ENCODE peak calls at places on chromosome 7, in nine cellular contexts. F, W, P, S, N, O, C, B and I are unnamed samples.

GRCh38 chr7:145696071-145696470 is 420.5 kb upstream of the CNTNAP2 start:
- DNase-seq in S (no peak), F (no peak), P (no peak), W (no peak), N (no peak), O (no peak), B (no peak), C (no peak), I (no peak)

GRCh38 chr7:34080513-34080912 is 175.2 kb downstream of the BMPER start:
- DNase-seq in N (no peak), W (no peak), F (no peak), C (peak; percentile 75), S (peak; percentile 53), O (peak; percentile 88), B (no peak), P (peak; percentile 48), I (no peak)

GRCh38 chr7:18345641-18346234 is 149.8 kb upstream of the HDAC9 start:
- DNase-seq in W (peak; percentile 49), S (peak; percentile 36), O (peak; percentile 69), N (peak; percentile 35), C (peak; percentile 6), B (peak; percentile 68), P (peak; percentile 46), F (peak; percentile 46), I (peak; percentile 79)

GRCh38 chr7:124779194-124779593 is 13.6 kb upstream of the GPR37 start:
- DNase-seq in N (peak; percentile 9), B (no peak), O (no peak), S (peak; percentile 6), C (no peak), W (no peak), F (no peak), P (no peak), I (no peak)

GRCh38 chr7:123401295-123401694 is 133.1 kb downstream of the IQUB start:
- DNase-seq in B (no peak), O (no peak), N (no peak), S (no peak), P (no peak), C (no peak), F (peak; percentile 8), W (peak; percentile 38), I (peak; percentile 45)

GRCh38 chr7:123846217-123846891 is 1.4 kb downstream of the HYAL4 start:
- DNase-seq in N (no peak), F (no peak), S (peak; percentile 73), W (no peak), P (no peak), B (no peak), O (no peak), C (peak; percentile 15), I (no peak)

GRCh38 chr7:80791509-80791929 is 127.3 kb downstream of the SEMA3C start:
- DNase-seq in W (no peak), P (no peak), N (no peak), S (no peak), B (no peak), C (no peak), O (no peak), F (no peak), I (no peak)

GRCh38 chr7:102841290-102841689 is 71.5 kb upstream of the LRRC17 start:
- DNase-seq in B (no peak), N (no peak), P (no peak), W (no peak), C (peak; percentile 60), O (no peak), S (no peak), F (no peak), I (no peak)

GRCh38 chr7:116271980-116272886 is 61.9 kb downstream of the TES start:
- DNase-seq in O (peak; percentile 96), S (peak; percentile 95), W (no peak), N (no peak), F (peak; percentile 85), C (peak; percentile 97), P (peak; percentile 98), B (no peak), I (no peak)

GRCh38 chr7:43481905-43482678 is 100.8 kb upstream of the STK17A start:
- DNase-seq in F (no peak), W (no peak), C (peak; percentile 83), O (peak; percentile 47), P (peak; percentile 30), B (no peak), N (no peak), S (no peak), I (no peak)

GRCh38 chr7:101400751-101401150 is 38.1 kb downstream of the COL26A1 start:
- DNase-seq in F (no peak), S (no peak), W (no peak), C (no peak), O (no peak), B (no peak), P (no peak), N (no peak), I (no peak)

GRCh38 chr7:7861211-7861633 is 107.4 kb upstream of the GLCCI1 start:
- DNase-seq in F (peak; percentile 7), C (peak; percentile 86), S (peak; percentile 95), O (peak; percentile 76), W (no peak), P (peak; percentile 87), B (no peak), N (peak; percentile 49), I (no peak)

GRCh38 chr7:8217200-8218068 is 44.5 kb downstream of the ICA1 start:
- DNase-seq in O (peak; percentile 81), F (peak; percentile 54), S (peak; percentile 36), C (peak; percentile 38), B (peak; percentile 90), P (peak; percentile 73), N (peak; percentile 51), W (no peak), I (peak; percentile 89)

DNA sequence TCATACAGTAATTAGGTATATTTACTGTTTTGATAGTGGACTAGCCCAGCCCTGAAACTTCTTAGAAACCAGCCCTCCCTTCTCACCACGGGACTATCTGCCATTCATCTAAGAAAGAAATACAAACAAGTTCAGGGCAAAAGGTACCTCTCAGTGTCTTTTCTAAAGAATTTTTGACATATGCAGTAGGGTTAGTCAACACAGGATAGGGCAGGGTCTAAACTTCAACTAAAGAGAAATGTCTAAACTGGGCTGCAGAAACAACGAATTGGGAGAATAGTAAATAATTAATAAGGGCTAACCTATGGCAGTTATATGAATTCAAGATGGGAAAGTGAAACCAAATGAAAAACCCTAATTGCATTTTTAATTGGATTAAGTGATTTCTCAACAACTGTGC is 496.6 kb downstream of the INHBA start:
- DNase-seq in B (no peak), N (peak; percentile 14), C (no peak), F (no peak), P (no peak), W (no peak), O (no peak), S (no peak), I (no peak)
- H3K4me2 ChIP-seq in B (no peak overlapping the region), N (no peak overlapping the region), C (no peak overlapping the region), F (no peak overlapping the region), P (peak overlapping the region; percentile 27), W (no peak overlapping the region), O (no peak overlapping the region), S (no peak overlapping the region), I (no peak overlapping the region)

DNA sequence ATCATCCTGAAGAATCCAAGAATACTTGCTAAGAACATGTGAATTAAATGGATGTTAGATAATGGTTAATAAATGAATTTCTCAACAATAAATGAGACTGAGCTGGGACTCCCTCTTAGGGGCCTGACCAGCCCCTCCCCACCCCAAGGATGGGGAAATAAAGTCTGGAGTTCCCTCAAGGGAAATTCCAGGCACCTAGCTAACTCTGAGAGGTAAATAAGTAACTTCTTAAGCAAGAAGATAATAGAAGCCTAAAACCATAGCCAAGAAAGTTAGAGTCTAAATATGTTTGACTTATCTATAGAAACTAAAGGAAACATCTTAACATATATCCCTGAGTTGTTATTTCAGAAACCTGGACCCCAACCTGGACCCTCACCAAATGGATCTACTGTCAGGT is 32.2 kb upstream of the PPP1R9A start:
- DNase-seq in C (no peak), F (no peak), S (no peak), P (no peak), B (no peak), O (no peak), N (no peak), W (no peak), I (no peak)
- H3K9ac ChIP-seq in C (no peak overlapping the region), F (no peak overlapping the region), S (no peak overlapping the region), P (no peak overlapping the region), B (no peak overlapping the region), O (no peak overlapping the region), N (no peak overlapping the region), W (no peak overlapping the region), I (no peak overlapping the region)

GRCh38 chr7:155455776-155456516 is 2.0 kb upstream of the EN2 start:
- DNase-seq in F (no peak), P (no peak), O (no peak), W (no peak), S (no peak), N (no peak), C (no peak), B (no peak), I (no peak)
- H3K4me2 ChIP-seq in F (peak overlapping the region; percentile 92), P (no peak overlapping the region), O (no peak overlapping the region), W (no peak overlapping the region), S (no peak overlapping the region), N (no peak overlapping the region), C (no peak overlapping the region), B (no peak overlapping the region), I (no peak overlapping the region)

DNA sequence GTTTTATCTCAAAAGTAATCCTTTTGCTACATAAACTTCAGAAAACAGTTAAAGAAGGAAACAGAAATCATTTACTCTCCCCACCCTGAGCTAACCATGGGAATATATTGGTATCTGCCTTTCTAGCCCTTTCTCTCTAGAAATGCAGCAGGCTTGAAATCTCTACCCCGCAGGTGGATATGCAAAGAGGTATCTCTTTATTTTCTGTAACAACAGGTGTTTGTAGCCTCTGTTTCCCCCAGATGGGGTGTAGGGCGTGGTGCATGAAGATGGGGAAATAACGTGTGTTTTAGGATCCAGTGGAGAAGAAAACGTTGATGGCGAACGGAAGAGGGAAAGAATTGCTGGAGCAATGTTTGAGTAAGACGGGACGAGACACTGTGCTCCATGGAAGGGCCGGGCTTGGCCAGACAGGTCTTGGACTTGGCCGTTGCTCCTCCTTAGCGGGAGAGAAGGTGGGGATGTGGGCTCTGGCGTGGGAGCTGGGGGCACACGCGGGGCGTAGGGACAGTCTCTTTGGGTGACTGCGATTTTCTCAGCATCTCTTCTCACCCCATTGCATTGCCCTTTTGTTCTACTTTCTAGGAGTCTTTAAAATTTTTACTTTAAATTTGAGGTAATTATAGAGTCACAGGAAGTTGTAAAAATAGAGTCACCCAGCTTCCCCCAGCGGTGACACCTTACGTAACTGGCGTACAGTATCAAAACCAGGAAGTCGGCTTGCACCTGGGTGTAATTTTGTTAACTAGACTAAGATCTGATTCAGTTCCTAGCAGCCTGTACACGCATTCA is 82.9 kb downstream of the ELFN1 start:
- DNase-seq in S (no peak), B (no peak), C (no peak), W (no peak), P (no peak), O (no peak), N (no peak), F (no peak), I (peak; percentile 84)
- H3K9ac ChIP-seq in S (no peak overlapping the region), B (no peak overlapping the region), C (no peak overlapping the region), W (no peak overlapping the region), P (no peak overlapping the region), O (no peak overlapping the region), N (no peak overlapping the region), F (no peak overlapping the region), I (no peak overlapping the region)

GRCh38 chr7:38905026-38905759 is 3.8 kb downstream of the VPS41 start:
- DNase-seq in F (no peak), N (no peak), W (no peak), S (no peak), B (no peak), P (peak; percentile 49), C (no peak), O (no peak), I (no peak)
- H3K4me2 ChIP-seq in F (no peak overlapping the region), N (no peak overlapping the region), W (no peak overlapping the region), S (no peak overlapping the region), B (no peak overlapping the region), P (no peak overlapping the region), C (no peak overlapping the region), O (no peak overlapping the region), I (no peak overlapping the region)